ENCODE peak calls at places on chromosomes 3 and 15, in seven cellular contexts. A, U, V, T, X, Z and L are unnamed samples.

GRCh38 chr3:172057059-172057458 is 17.7 kb downstream of the FNDC3B start:
- DNase-seq in Z (no peak), U (no peak), V (no peak), T (no peak), X (no peak), A (no peak), L (no peak)

GRCh38 chr3:43707998-43708397 is 17.3 kb downstream of the ABHD5 start:
- DNase-seq in X (no peak), T (no peak), Z (peak), A (peak), U (peak), V (peak), L (no peak)

GRCh38 chr3:9088431-9089353 is 125.4 kb upstream of the RAD18 start:
- DNase-seq in Z (peak), X (no peak), U (peak), V (peak), T (no peak), A (peak), L (no peak)

GRCh38 chr15:63156708-63157065 is 590 bp downstream of the RPS27L start:
- DNase-seq in V (peak), T (no peak), X (no peak), Z (peak), A (peak), U (peak), L (no peak)

GRCh38 chr15:79874242-79874641 is 22.6 kb downstream of the MTHFS start:
- DNase-seq in T (no peak), U (no peak), V (peak), Z (no peak), X (no peak), A (no peak), L (no peak)

GRCh38 chr15:82045179-82045891 is 483 bp downstream of the MEX3B start:
- DNase-seq in V (peak), T (peak), U (peak), Z (peak), A (peak), X (peak), L (peak)

GRCh38 chr15:43911235-43911661 is 84.4 kb downstream of the WDR76 start:
- DNase-seq in T (no peak), Z (peak), V (no peak), U (peak), A (peak), X (no peak), L (no peak)

GRCh38 chr15:59222106-59222505 is 15.5 kb downstream of the LDHAL6B start:
- DNase-seq in Z (peak), X (no peak), V (no peak), T (no peak), U (peak), A (peak), L (no peak)

GRCh38 chr3:100591411-100591810 is 18.0 kb upstream of the ADGRG7 start:
- DNase-seq in A (no peak), U (no peak), X (no peak), T (no peak), Z (no peak), V (no peak), L (no peak)

GRCh38 chr3:78589242-78589641 is 1178.6 kb downstream of the ROBO1 start:
- DNase-seq in Z (no peak), T (no peak), V (no peak), X (no peak), A (no peak), U (no peak), L (no peak)

GRCh38 chr15:52800852-52801747 is 11.0 kb upstream of the ONECUT1 start:
- DNase-seq in Z (no peak), A (no peak), X (no peak), V (no peak), T (no peak), U (no peak), L (no peak)

GRCh38 chr3:4394048-4394447 is 73.0 kb downstream of the SUMF1 start:
- DNase-seq in A (peak), V (no peak), U (no peak), X (no peak), T (no peak), Z (peak), L (no peak)

GRCh38 chr3:12405432-12406272 is 78.6 kb upstream of the TSEN2 start:
- DNase-seq in U (no peak), Z (peak), A (peak), V (peak), X (no peak), T (no peak), L (no peak)

GRCh38 chr3:55485208-55485791 is 1.8 kb downstream of the WNT5A start:
- DNase-seq in X (no peak), Z (peak), T (peak), A (peak), V (no peak), U (peak), L (peak)

GRCh38 chr15:88465633-88466219 is 1.5 kb downstream of the MRPL46 start:
- DNase-seq in X (no peak), Z (peak), A (peak), V (peak), U (peak), T (no peak), L (no peak)

GRCh38 chr3:16836505-16837237 is 48.1 kb upstream of the PLCL2 start:
- DNase-seq in T (no peak), V (no peak), Z (peak), A (no peak), X (no peak), U (peak), L (no peak)

GRCh38 chr15:60118146-60118545 is 114.0 kb downstream of the FOXB1 start:
- DNase-seq in A (no peak), V (no peak), Z (no peak), U (no peak), X (no peak), T (no peak), L (no peak)

GRCh38 chr3:114550155-114550554 is 256.3 kb downstream of the TIGIT start:
- DNase-seq in U (no peak), Z (peak), V (no peak), X (no peak), T (no peak), A (peak), L (no peak)

GRCh38 chr3:98343647-98344507 is 9.8 kb upstream of the OR5K4 start:
- DNase-seq in X (no peak), T (peak), A (peak), U (peak), Z (peak), V (peak), L (no peak)

GRCh38 chr3:46449755-46450552 is 14.8 kb downstream of the LTF start:
- DNase-seq in X (no peak), U (peak), A (peak), V (peak), T (peak), Z (no peak), L (no peak)

DNA sequence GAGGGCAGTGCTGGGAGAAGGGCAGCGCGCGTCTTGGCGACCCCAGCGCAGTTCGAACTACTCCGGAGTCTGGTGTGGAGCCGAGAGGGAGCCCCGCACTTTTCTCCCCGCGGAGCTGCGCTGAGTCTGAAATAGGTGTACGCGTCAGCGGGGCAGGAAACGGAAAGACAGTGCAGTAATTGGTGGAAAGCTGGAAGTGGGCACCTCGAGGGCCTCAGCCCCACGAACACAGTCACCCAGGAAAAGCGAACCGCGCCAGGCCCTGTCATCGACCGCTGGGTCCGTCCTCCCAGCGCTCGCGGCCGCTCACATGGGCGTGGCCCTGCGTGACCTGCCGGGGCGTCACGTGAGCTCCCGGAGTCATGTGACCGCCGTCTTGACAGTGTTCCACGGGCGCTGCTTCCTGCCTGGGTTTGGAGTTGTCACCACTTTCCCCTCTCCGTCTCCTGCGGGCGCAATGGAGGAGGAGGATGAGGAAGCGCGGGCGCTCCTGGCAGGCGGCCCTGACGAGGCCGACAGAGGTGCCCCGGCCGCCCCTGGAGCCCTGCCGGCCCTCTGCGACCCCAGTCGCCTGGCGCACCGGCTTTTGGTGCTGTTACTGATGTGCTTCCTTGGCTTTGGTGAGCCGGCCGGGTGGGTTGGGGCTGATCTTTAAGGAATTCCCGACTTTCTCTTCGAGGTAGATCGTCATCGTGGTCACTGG is at the start of gene MFSD1:
- DNase-seq in V (peak), X (peak), Z (peak), T (peak), U (peak), A (peak), L (peak)
- TF ChIP-seq CTCF in V (no peak), X (no peak), Z (no peak), T (no peak), U (no peak), A (no peak), L (no peak)

DNA sequence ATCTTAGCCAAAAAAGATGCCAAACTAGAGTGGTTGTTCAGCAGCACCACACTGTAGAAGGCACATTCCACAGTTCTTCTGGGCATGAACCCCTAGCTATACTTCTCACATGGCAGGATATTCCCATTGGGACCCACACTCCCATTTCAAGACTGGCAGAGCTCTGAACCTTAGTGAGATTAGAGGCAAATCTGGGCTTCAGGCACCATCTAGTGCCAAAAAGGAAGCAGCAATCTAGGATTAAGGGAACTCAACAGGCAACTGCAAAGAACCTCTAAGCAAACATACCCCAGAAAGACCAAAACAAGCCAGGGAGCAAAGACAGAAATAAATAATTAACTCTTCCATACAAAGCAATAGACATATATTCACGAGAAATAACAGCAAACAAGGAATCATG is 66.2 kb downstream of the TAFA4 start:
- DNase-seq in A (no peak), Z (no peak), X (no peak), U (no peak), V (no peak), T (no peak), L (no peak)
- TF ChIP-seq CTCF in A (no peak), Z (no peak), X (no peak), U (no peak), V (no peak), T (no peak), L (no peak)

DNA sequence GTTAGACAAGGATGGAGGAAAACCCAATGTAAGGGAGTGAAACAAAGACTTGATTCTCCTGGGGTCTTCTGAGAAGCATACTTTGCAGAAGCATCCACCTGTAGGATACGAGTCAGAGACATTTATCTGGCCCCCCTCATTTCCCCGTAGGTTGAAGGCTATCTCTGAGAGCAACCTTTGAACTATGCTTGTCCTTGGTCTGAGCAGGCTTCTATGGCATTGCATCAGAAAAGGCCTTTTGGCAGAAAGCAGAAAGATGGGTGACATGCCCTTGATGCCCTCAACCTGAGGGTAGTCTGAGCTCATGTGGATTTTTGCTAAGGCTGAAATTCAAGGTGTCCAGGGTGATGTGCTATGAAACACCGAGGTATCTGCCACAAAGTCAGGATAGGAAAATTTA is 131.6 kb upstream of the SGO1 start:
- DNase-seq in Z (no peak), A (no peak), U (no peak), T (no peak), V (no peak), X (no peak), L (no peak)
- TF ChIP-seq CTCF in Z (no peak), A (no peak), U (no peak), T (no peak), V (no peak), X (no peak), L (no peak)

GRCh38 chr15:83657549-83657948 is 3.6 kb downstream of the ADAMTSL3 start:
- DNase-seq in U (no peak), V (no peak), X (no peak), Z (no peak), A (peak), T (no peak), L (no peak)
- TF ChIP-seq CTCF in U (no peak), V (no peak), X (no peak), Z (peak), A (peak), T (peak), L (no peak)

GRCh38 chr3:136546718-136547117 is 205.5 kb downstream of the STAG1 start:
- DNase-seq in X (no peak), T (no peak), V (no peak), U (peak), A (peak), Z (no peak), L (no peak)
- TF ChIP-seq CTCF in X (no peak), T (peak), V (no peak), U (no peak), A (no peak), Z (peak), L (no peak)